ENCODE peak calls at places on chromosome 7, in eight cellular contexts. One of them, this sample, is unnamed. For H3K36me3, the result is how much of the 10 kb centered on the place peaks cover.

GRCh38 chr7:104643587-104644217 is 315.3 kb downstream of the LHFPL3 start:
- DNase-seq in right atrium auricular region: no peak
- DNase-seq in heart left ventricle: no peak
- DNase-seq in mammary epithelial cell: peak
- DNase-seq in fibroblast of lung: peak
- DNase-seq in upper lobe of right lung: no peak
- DNase-seq in cardiac muscle cell: peak
- DNase-seq in psoas muscle: no peak
- DNase-seq in this sample: no peak

GRCh38 chr7:95501261-95501816 is 15.6 kb downstream of the ASB4 start:
- DNase-seq in fibroblast of lung: no peak
- DNase-seq in upper lobe of right lung: no peak
- DNase-seq in mammary epithelial cell: no peak
- DNase-seq in psoas muscle: no peak
- DNase-seq in heart left ventricle: no peak
- DNase-seq in right atrium auricular region: no peak
- DNase-seq in cardiac muscle cell: no peak
- DNase-seq in this sample: no peak

GRCh38 chr7:80334185-80334584 is 177.7 kb downstream of the GNAT3 start:
- DNase-seq in heart left ventricle: no peak
- DNase-seq in mammary epithelial cell: no peak
- DNase-seq in fibroblast of lung: no peak
- DNase-seq in psoas muscle: no peak
- DNase-seq in upper lobe of right lung: no peak
- DNase-seq in cardiac muscle cell: no peak
- DNase-seq in right atrium auricular region: no peak
- DNase-seq in this sample: no peak

GRCh38 chr7:117111532-117111931 is 158.2 kb downstream of the ST7 start:
- DNase-seq in mammary epithelial cell: no peak
- DNase-seq in cardiac muscle cell: no peak
- DNase-seq in psoas muscle: no peak
- DNase-seq in fibroblast of lung: no peak
- DNase-seq in upper lobe of right lung: no peak
- DNase-seq in right atrium auricular region: no peak
- DNase-seq in heart left ventricle: peak
- DNase-seq in this sample: no peak

GRCh38 chr7:23470290-23471089 is at the start of gene IGF2BP3:
- DNase-seq in right atrium auricular region: no peak
- DNase-seq in psoas muscle: no peak
- DNase-seq in mammary epithelial cell: peak
- DNase-seq in heart left ventricle: no peak
- DNase-seq in cardiac muscle cell: peak
- DNase-seq in upper lobe of right lung: no peak
- DNase-seq in fibroblast of lung: peak
- DNase-seq in this sample: peak

GRCh38 chr7:111076205-111076604 is 14.7 kb upstream of the LRRN3 start:
- DNase-seq in right atrium auricular region: no peak
- DNase-seq in fibroblast of lung: no peak
- DNase-seq in heart left ventricle: no peak
- DNase-seq in upper lobe of right lung: no peak
- DNase-seq in psoas muscle: no peak
- DNase-seq in mammary epithelial cell: peak
- DNase-seq in cardiac muscle cell: no peak
- DNase-seq in this sample: no peak

GRCh38 chr7:131284702-131285419 is 42.8 kb upstream of the MKLN1 start:
- DNase-seq in upper lobe of right lung: peak
- DNase-seq in fibroblast of lung: no peak
- DNase-seq in psoas muscle: peak
- DNase-seq in right atrium auricular region: peak
- DNase-seq in heart left ventricle: peak
- DNase-seq in cardiac muscle cell: no peak
- DNase-seq in mammary epithelial cell: peak
- DNase-seq in this sample: peak

GRCh38 chr7:18575989-18576572 is 80.5 kb downstream of the HDAC9 start:
- DNase-seq in mammary epithelial cell: no peak
- DNase-seq in cardiac muscle cell: no peak
- DNase-seq in right atrium auricular region: no peak
- DNase-seq in psoas muscle: no peak
- DNase-seq in heart left ventricle: no peak
- DNase-seq in upper lobe of right lung: no peak
- DNase-seq in fibroblast of lung: no peak
- DNase-seq in this sample: no peak

GRCh38 chr7:30519122-30519521 is 14.5 kb upstream of the GGCT start:
- DNase-seq in mammary epithelial cell: no peak
- DNase-seq in right atrium auricular region: no peak
- DNase-seq in psoas muscle: no peak
- DNase-seq in fibroblast of lung: no peak
- DNase-seq in cardiac muscle cell: no peak
- DNase-seq in heart left ventricle: no peak
- DNase-seq in upper lobe of right lung: no peak
- DNase-seq in this sample: no peak

GRCh38 chr7:191105-192034 is 1.0 kb upstream of the FAM20C start:
- DNase-seq in mammary epithelial cell: peak
- DNase-seq in heart left ventricle: peak
- DNase-seq in cardiac muscle cell: peak
- DNase-seq in upper lobe of right lung: no peak
- DNase-seq in psoas muscle: peak
- DNase-seq in fibroblast of lung: peak
- DNase-seq in right atrium auricular region: peak
- DNase-seq in this sample: peak

GRCh38 chr7:98423043-98423442 is 22.2 kb upstream of the BAIAP2L1 start:
- DNase-seq in psoas muscle: no peak
- DNase-seq in upper lobe of right lung: no peak
- DNase-seq in cardiac muscle cell: peak
- DNase-seq in heart left ventricle: no peak
- DNase-seq in fibroblast of lung: peak
- DNase-seq in right atrium auricular region: no peak
- DNase-seq in mammary epithelial cell: peak
- DNase-seq in this sample: no peak

GRCh38 chr7:28626629-28627262 is 214.4 kb downstream of the CREB5 start:
- DNase-seq in cardiac muscle cell: peak
- DNase-seq in heart left ventricle: no peak
- DNase-seq in fibroblast of lung: peak
- DNase-seq in right atrium auricular region: no peak
- DNase-seq in mammary epithelial cell: peak
- DNase-seq in upper lobe of right lung: no peak
- DNase-seq in psoas muscle: no peak
- DNase-seq in this sample: no peak

GRCh38 chr7:27186450-27187157 is 1.6 kb upstream of the HOXA11 start:
- DNase-seq in fibroblast of lung: no peak
- DNase-seq in mammary epithelial cell: no peak
- DNase-seq in psoas muscle: no peak
- DNase-seq in right atrium auricular region: no peak
- DNase-seq in upper lobe of right lung: no peak
- DNase-seq in cardiac muscle cell: no peak
- DNase-seq in heart left ventricle: no peak
- DNase-seq in this sample: no peak

DNA sequence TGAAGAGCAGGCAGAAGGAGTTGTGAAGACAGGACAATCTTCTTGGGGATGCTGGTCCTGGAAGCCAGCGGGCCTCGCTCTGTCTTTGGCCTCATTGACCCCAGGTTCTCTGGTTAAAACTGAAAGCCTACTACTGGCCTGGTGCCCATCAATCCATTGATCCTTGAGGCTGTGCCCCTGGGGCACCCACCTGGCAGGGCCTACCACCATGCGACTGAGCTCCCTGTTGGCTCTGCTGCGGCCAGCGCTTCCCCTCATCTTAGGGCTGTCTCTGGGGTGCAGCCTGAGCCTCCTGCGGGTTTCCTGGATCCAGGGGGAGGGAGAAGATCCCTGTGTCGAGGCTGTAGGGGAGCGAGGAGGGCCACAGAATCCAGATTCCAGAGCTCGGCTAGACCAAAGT is 1.5 kb downstream of the CHPF2 start:
- DNase-seq in cardiac muscle cell: no peak
- DNase-seq in upper lobe of right lung: no peak
- DNase-seq in psoas muscle: no peak
- DNase-seq in right atrium auricular region: no peak
- DNase-seq in heart left ventricle: no peak
- DNase-seq in fibroblast of lung: no peak
- DNase-seq in mammary epithelial cell: no peak
- DNase-seq in this sample: no peak
- TF ChIP-seq CTCF in cardiac muscle cell: no peak
- TF ChIP-seq CTCF in upper lobe of right lung: no peak
- TF ChIP-seq CTCF in psoas muscle: no peak
- TF ChIP-seq CTCF in right atrium auricular region: no peak
- TF ChIP-seq CTCF in heart left ventricle: no peak
- TF ChIP-seq CTCF in fibroblast of lung: no peak
- TF ChIP-seq CTCF in mammary epithelial cell: no peak
- TF ChIP-seq CTCF in this sample: no peak

DNA sequence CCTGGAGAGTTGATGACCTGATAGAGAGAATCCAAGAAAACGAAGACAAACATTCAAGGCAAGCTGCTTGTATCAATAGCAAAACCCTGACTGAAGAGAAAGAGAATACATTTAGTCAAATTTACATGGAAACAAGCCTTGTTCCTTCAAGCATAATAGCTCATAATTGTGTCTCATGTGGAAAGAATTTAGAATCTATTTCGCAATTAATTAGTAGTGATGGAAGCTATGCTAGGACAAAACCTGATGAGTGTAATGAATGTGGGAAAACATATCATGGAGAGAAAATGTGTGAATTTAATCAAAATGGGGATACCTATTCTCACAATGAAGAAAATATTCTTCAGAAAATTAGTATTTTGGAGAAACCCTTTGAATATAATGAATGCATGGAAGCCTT is 18.0 kb downstream of the RBAK start:
- DNase-seq in cardiac muscle cell: no peak
- DNase-seq in fibroblast of lung: no peak
- DNase-seq in right atrium auricular region: no peak
- DNase-seq in mammary epithelial cell: no peak
- DNase-seq in upper lobe of right lung: no peak
- DNase-seq in heart left ventricle: no peak
- DNase-seq in psoas muscle: no peak
- DNase-seq in this sample: no peak
- H3K36me3 ChIP-seq in cardiac muscle cell: half or more
- H3K36me3 ChIP-seq in fibroblast of lung: under half
- H3K36me3 ChIP-seq in right atrium auricular region: half or more
- H3K36me3 ChIP-seq in mammary epithelial cell: under half
- H3K36me3 ChIP-seq in upper lobe of right lung: half or more
- H3K36me3 ChIP-seq in heart left ventricle: half or more
- H3K36me3 ChIP-seq in psoas muscle: half or more
- H3K36me3 ChIP-seq in this sample: under half

GRCh38 chr7:158704524-158705233 is at the start of gene NCAPG2:
- DNase-seq in right atrium auricular region: peak
- DNase-seq in upper lobe of right lung: peak
- DNase-seq in heart left ventricle: peak
- DNase-seq in psoas muscle: peak
- DNase-seq in fibroblast of lung: peak
- DNase-seq in cardiac muscle cell: peak
- DNase-seq in mammary epithelial cell: peak
- DNase-seq in this sample: peak
- TF ChIP-seq CTCF in right atrium auricular region: no peak
- TF ChIP-seq CTCF in upper lobe of right lung: peak
- TF ChIP-seq CTCF in heart left ventricle: peak
- TF ChIP-seq CTCF in psoas muscle: peak
- TF ChIP-seq CTCF in fibroblast of lung: no peak
- TF ChIP-seq CTCF in cardiac muscle cell: no peak
- TF ChIP-seq CTCF in mammary epithelial cell: no peak
- TF ChIP-seq CTCF in this sample: no peak

DNA sequence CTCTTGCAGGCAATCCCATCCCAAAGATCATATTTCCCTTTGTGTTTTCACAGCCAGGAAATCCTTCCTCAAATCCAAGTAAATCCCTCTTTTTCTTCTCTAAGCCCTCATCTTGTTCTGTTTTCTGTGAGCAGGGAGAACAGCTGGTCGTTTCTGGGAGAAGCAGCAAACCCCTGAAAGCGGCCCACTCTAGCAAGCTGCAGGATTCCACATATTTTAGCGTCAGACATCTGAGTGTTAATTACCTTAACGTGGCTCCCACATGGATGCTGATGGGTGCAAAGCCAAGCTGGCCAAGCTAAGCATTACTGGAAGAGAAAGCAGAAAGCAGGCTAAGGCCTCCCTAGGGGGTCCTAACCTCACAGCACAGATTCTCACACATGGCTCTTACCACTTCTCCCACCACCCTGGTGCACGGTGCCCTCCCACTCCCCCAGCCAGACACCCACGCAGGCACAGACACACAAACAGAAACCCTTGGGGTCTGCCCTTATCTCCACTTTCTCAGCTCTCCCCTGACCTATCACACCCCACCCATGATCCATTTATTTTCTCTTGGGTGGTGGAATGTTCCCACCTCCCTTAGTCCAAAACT is 551.0 kb upstream of the AUTS2 start:
- DNase-seq in heart left ventricle: no peak
- DNase-seq in psoas muscle: no peak
- DNase-seq in right atrium auricular region: no peak
- DNase-seq in mammary epithelial cell: no peak
- DNase-seq in fibroblast of lung: no peak
- DNase-seq in upper lobe of right lung: no peak
- DNase-seq in cardiac muscle cell: no peak
- DNase-seq in this sample: no peak
- H3K36me3 ChIP-seq in heart left ventricle: under half
- H3K36me3 ChIP-seq in psoas muscle: under half
- H3K36me3 ChIP-seq in right atrium auricular region: under half
- H3K36me3 ChIP-seq in mammary epithelial cell: under half
- H3K36me3 ChIP-seq in fibroblast of lung: under half
- H3K36me3 ChIP-seq in upper lobe of right lung: under half
- H3K36me3 ChIP-seq in cardiac muscle cell: under half
- H3K36me3 ChIP-seq in this sample: under half